ENCODE peak calls at places on chromosomes 12 and 14, in six cellular contexts. A is fibroblast of lung; O is gastrocnemius medialis; J is effector memory CD4-positive, alpha-beta T cell; N is lower lobe of right lung; Z is Peyer's patch. B is an unnamed sample.

GRCh38 chr12:38961683-38962082 is 56.3 kb upstream of the CPNE8 start:
- DNase-seq in O (no peak), Z (no peak), A (no peak), N (no peak), J (no peak), B (no peak)

GRCh38 chr14:50340945-50341344 is 28.8 kb downstream of the DMAC2L start:
- DNase-seq in O (no peak), N (no peak), A (no peak), Z (no peak), J (no peak), B (no peak)

GRCh38 chr14:23164250-23164649 is 19.2 kb downstream of the SLC7A8 start:
- DNase-seq in A (peak; percentile 48), N (no peak), J (no peak), Z (no peak), O (no peak), B (no peak)

GRCh38 chr14:23154876-23155587 is 28.4 kb downstream of the SLC7A8 start:
- DNase-seq in N (peak; percentile 75), O (peak; percentile 98), A (peak; percentile 91), Z (no peak), J (no peak), B (no peak)

GRCh38 chr12:103011974-103012763 is 54.7 kb downstream of the ASCL1 start:
- DNase-seq in O (no peak), A (no peak), Z (no peak), J (no peak), N (no peak), B (no peak)

GRCh38 chr12:58242803-58243628 is 301.6 kb downstream of the ATP23 start:
- DNase-seq in O (no peak), J (no peak), N (no peak), Z (no peak), A (peak; percentile 45), B (no peak)

GRCh38 chr14:104593710-104594121 is 10.9 kb downstream of the TMEM179 start:
- DNase-seq in O (no peak), N (peak; percentile 28), A (no peak), Z (no peak), J (no peak), B (no peak)

GRCh38 chr14:61749867-61750266 is 12.4 kb upstream of the SNAPC1 start:
- DNase-seq in N (no peak), J (no peak), A (no peak), Z (no peak), O (no peak), B (no peak)

GRCh38 chr14:95184413-95184790 is 27.1 kb upstream of the DICER1 start:
- DNase-seq in N (no peak), J (no peak), Z (no peak), O (no peak), A (no peak), B (no peak)

GRCh38 chr14:99351166-99352007 is 79.4 kb upstream of the BCL11B start:
- DNase-seq in A (no peak), N (no peak), J (no peak), O (no peak), Z (no peak), B (no peak)

GRCh38 chr12:123115409-123116111 is 35.3 kb downstream of the PITPNM2 start:
- DNase-seq in O (peak; percentile 64), N (no peak), Z (peak; percentile 63), A (peak; percentile 97), J (no peak), B (no peak)

GRCh38 chr14:58639842-58640484 is 2.2 kb downstream of the DACT1 start:
- DNase-seq in A (peak; percentile 87), N (no peak), Z (no peak), J (no peak), O (no peak), B (no peak)

GRCh38 chr14:68146812-68147211 is 327.2 kb downstream of the RAD51B start:
- DNase-seq in A (peak; percentile 99), O (peak; percentile 37), J (no peak), N (no peak), Z (no peak), B (no peak)

GRCh38 chr14:51478241-51478640 is 173.5 kb upstream of the FRMD6 start:
- DNase-seq in N (no peak), O (no peak), A (peak; percentile 33), J (no peak), Z (no peak), B (no peak)

GRCh38 chr14:102125546-102125945 is 14.2 kb upstream of the WDR20 start:
- DNase-seq in N (no peak), O (no peak), Z (no peak), J (no peak), A (no peak), B (no peak)

GRCh38 chr14:68718033-68718725 is 74.7 kb downstream of the ZFP36L1 start:
- DNase-seq in O (no peak), N (no peak), Z (no peak), A (no peak), J (no peak), B (peak; percentile 8)

GRCh38 chr12:41514907-41515306 is 326.8 kb downstream of the PDZRN4 start:
- DNase-seq in J (no peak), N (no peak), O (no peak), A (no peak), Z (no peak), B (no peak)

GRCh38 chr14:102516531-102517411 is 7.2 kb upstream of the ANKRD9 start:
- DNase-seq in O (peak; percentile 48), A (no peak), Z (peak; percentile 44), J (peak; percentile 44), N (peak; percentile 71), B (no peak)

GRCh38 chr14:55097894-55098560 is 31.0 kb upstream of the LGALS3 start:
- DNase-seq in A (peak; percentile 27), N (peak; percentile 64), O (peak; percentile 34), Z (peak; percentile 75), J (peak; percentile 6), B (peak; percentile 74)

GRCh38 chr12:6335451-6336078 is 6.3 kb downstream of the TNFRSF1A start:
- DNase-seq in J (peak; percentile 78), A (peak; percentile 91), Z (peak; percentile 84), O (peak; percentile 83), N (peak; percentile 87), B (peak; percentile 92)

GRCh38 chr12:6334359-6334758 is 7.5 kb downstream of the TNFRSF1A start:
- DNase-seq in N (no peak), Z (no peak), J (no peak), O (no peak), A (no peak), B (no peak)

GRCh38 chr12:6336079-6336858 is 5.6 kb downstream of the TNFRSF1A start:
- DNase-seq in Z (peak; percentile 59), N (peak; percentile 96), J (peak; percentile 28), O (peak; percentile 96), A (peak; percentile 100), B (peak; percentile 48)

GRCh38 chr12:6333566-6333965 is 8.3 kb downstream of the TNFRSF1A start:
- DNase-seq in O (no peak), J (no peak), A (peak; percentile 96), Z (no peak), N (no peak), B (no peak)

DNA sequence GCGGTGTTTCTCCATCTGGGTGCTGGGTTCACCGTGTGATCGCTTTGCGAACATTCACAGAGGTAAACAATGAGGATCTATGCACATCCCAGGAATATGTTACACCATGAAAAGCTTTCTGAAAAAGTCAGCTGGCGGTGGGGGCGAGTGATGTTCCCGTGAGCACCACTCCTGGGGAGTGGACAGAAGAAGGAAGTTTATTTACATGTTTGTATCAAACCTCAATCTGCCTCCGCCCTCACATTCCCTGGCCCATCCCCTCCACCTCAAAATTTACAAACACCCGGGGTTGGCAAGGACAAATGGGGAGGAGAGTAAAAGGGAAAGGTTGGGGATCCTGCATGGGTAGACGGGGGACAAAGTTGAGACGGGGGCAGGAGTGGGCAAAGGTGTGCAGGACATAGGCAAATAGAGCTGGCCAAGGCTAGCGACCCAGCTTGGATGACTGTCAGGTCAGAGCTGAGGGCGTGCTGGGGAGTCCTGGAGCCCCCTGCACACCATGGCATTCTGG is 6.9 kb downstream of the TNFRSF1A start:
- DNase-seq in J (no peak), Z (no peak), O (no peak), A (no peak), N (no peak), B (no peak)
- H3K4me3 ChIP-seq in J (peak overlapping the region; percentile 14), Z (peak overlapping the region; percentile 97), O (peak overlapping the region; percentile 58), A (peak overlapping the region; percentile 33), N (peak overlapping the region; percentile 94), B (peak overlapping the region; percentile 91)

DNA sequence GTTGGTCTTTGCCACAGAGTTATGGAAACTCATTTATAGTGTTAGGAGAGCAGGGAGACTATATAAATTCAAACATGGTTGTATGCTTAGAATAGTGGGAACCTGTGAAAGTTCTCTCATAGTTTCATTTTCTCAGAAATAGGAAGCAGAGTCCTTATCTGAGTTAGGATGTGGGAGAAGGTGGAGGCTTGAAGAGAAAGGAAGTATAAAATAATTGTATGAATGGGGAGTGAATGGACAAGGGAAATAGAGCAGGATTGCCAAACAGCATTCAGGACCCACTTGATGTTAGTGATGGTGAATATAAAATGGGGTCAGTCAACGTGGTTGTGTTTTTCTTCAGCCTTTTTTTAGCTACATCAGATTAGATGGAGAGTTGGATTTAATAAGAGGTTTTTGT is 34.0 kb upstream of the TPH2 start:
- DNase-seq in O (no peak), N (no peak), Z (no peak), A (no peak), J (no peak), B (no peak)
- H3K36me3 ChIP-seq in O (no peaks in the 10 kb centered on the region), N (peaks cover 74% of the 10 kb centered on the region), Z (peaks cover 58% of the 10 kb centered on the region), A (no peaks in the 10 kb centered on the region), J (peaks cover 50% of the 10 kb centered on the region), B (peaks cover 15% of the 10 kb centered on the region)

DNA sequence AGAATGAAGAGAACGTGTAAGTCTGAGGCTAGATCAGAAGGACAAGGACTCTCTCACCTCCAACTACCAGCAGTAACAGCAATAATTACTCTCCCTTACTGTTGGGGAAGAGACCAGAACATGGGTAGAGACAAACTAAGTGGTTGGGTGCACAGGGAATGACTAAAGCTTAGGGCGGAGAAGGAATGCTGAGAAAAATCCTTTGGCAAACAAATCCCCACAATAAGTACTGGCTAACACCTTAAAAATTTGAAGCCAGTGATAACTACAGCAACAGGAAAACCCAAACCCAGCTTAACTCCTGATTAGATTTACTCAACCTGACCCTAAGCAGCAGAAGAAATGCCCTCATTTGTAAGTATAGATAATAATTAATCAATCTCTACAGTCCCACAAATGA is 759.0 kb downstream of the AACS start:
- DNase-seq in Z (no peak), O (no peak), J (no peak), N (no peak), A (peak; percentile 68), B (no peak)
- H3K9me3 ChIP-seq in Z (no peaks in the 10 kb centered on the region), O (no peaks in the 10 kb centered on the region), J (no peaks in the 10 kb centered on the region), N (no peaks in the 10 kb centered on the region), A (no peaks in the 10 kb centered on the region), B (no peaks in the 10 kb centered on the region)

DNA sequence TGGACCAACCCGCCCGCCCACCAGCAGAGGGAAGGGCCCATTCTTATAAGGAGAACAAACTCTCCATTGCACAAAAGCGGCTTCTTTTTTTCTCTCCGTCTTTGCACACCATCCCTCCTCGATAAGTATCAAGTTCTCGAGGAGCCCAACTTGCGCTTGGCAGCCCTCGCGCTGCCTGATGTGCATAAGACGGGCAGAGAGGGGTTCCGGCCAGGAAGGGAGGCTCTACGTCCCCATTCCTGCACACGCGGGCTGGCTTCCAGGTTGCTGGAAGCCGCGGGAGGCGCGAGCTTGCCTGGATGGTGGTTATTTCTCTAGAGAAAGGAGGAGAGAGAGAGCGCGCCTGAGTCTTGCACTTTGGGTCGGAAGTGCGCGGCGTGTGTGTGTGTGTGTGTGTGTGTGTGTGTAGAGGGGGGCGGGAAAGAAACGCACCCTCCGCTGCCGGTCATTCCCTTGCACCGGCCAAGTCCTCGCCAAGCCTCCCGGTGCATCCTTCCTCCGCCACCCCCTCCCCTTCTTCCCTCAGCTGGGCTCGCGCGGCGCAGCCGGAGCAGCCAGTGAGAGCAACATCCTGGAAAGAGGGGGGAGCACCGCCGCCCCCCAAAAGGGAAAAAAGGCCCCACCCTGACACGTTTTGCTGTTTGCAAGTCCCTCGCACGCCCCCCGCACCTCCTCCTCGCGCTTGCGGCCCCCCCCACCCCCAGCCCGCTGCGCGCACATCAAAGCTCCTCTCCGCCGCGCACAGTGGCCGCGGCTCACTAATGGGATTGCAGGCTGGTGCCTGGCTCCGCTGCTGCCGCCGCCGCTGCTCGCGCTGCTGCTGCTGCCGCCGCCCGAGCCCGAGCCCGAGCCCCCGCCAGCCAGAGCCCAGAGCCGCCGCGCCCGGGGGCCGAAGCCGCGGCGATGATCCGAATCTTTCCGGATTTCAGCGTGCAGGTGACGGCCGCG is 4.5 kb upstream of the NPAS3 start:
- DNase-seq in Z (no peak), O (no peak), A (peak; percentile 61), J (no peak), N (no peak), B (no peak)
- H3K4me3 ChIP-seq in Z (peak overlapping the region; percentile 50), O (peak overlapping the region; percentile 69), A (peak overlapping the region; percentile 13), J (no peak overlapping the region), N (peak overlapping the region; percentile 41), B (no peak overlapping the region)

B was measured in CD8-positive, alpha-beta memory T cell.